ENCODE peak calls at places on chromosomes 1 and 21, in five cellular contexts. N is CD4-positive, alpha-beta memory T cell; F is tibial artery; A is lower lobe of right lung; P is body of pancreas. S is an unnamed sample.
A peak's percentile ranks its signal among the peaks of the same experiment; 100 is the strongest.

GRCh38 chr1:9651565-9652378 is at the start of gene PIK3CD:
- DNase-seq in N (no peak), F (no peak), P (no peak), A (peak; percentile 66), S (no peak)

GRCh38 chr1:29365906-29366670 is 129.8 kb downstream of the PTPRU start:
- DNase-seq in A (no peak), P (no peak), N (no peak), F (no peak), S (no peak)

GRCh38 chr1:118247593-118247992 is 62.6 kb upstream of the SPAG17 start:
- DNase-seq in A (no peak), F (no peak), P (peak; percentile 17), N (no peak), S (no peak)

GRCh38 chr1:91568261-91568660 is 67.6 kb downstream of the CDC7 start:
- DNase-seq in P (no peak), N (no peak), F (no peak), A (no peak), S (no peak)

GRCh38 chr1:52102336-52103013 is 39.4 kb upstream of the ZFYVE9 start:
- DNase-seq in P (no peak), N (no peak), F (no peak), A (no peak), S (no peak)

GRCh38 chr1:109671067-109671466 is 3.2 kb downstream of the GSTM2 start:
- DNase-seq in A (no peak), N (no peak), P (no peak), F (no peak), S (no peak)

GRCh38 chr1:162991444-162991843 is 77.7 kb upstream of the RGS4 start:
- DNase-seq in P (no peak), N (no peak), A (no peak), F (no peak), S (no peak)

GRCh38 chr1:206930210-206930798 is 8.6 kb upstream of the FCMR start:
- DNase-seq in P (no peak), A (peak; percentile 52), N (no peak), F (no peak), S (no peak)

GRCh38 chr1:41679531-41679930 is 195.0 kb upstream of the EDN2 start:
- DNase-seq in N (no peak), F (no peak), A (no peak), P (no peak), S (no peak)

GRCh38 chr1:175208773-175209492 is 16.4 kb upstream of the KIAA0040 start:
- DNase-seq in P (no peak), F (no peak), A (no peak), N (peak; percentile 80), S (no peak)

GRCh38 chr1:151266315-151266714 is 11.8 kb downstream of the PSMD4 start:
- DNase-seq in P (no peak), A (no peak), N (no peak), F (no peak), S (no peak)

GRCh38 chr1:78370356-78370755 is 120.4 kb upstream of the PTGFR start:
- DNase-seq in A (no peak), N (no peak), P (no peak), F (no peak), S (no peak)

GRCh38 chr1:155324041-155324716 is 3.5 kb downstream of the RUSC1 start:
- DNase-seq in N (peak; percentile 84), F (peak; percentile 99), P (peak; percentile 95), A (peak; percentile 98), S (peak; percentile 97)

GRCh38 chr1:9267827-9268581 is 24.7 kb upstream of the SPSB1 start:
- DNase-seq in F (no peak), N (no peak), A (no peak), P (no peak), S (no peak)

GRCh38 chr1:12157366-12158231 is 9.2 kb upstream of the TNFRSF1B start:
- DNase-seq in N (no peak), A (no peak), P (no peak), F (no peak), S (no peak)

GRCh38 chr1:45488978-45489377 is 2.0 kb downstream of the TESK2 start:
- DNase-seq in N (no peak), F (no peak), A (no peak), P (no peak), S (no peak)

GRCh38 chr1:228781161-228781771 is 46.0 kb downstream of the RHOU start:
- DNase-seq in F (no peak), A (peak; percentile 57), P (no peak), N (no peak), S (peak; percentile 85)

GRCh38 chr1:228345201-228345930 is 61.3 kb downstream of the TRIM11 start:
- DNase-seq in F (peak; percentile 64), A (peak; percentile 28), N (no peak), P (peak; percentile 3), S (no peak)

GRCh38 chr1:26083246-26083645 is 15.8 kb upstream of the TRIM63 start:
- DNase-seq in F (no peak), P (no peak), N (no peak), A (no peak), S (no peak)

GRCh38 chr1:183416850-183417690 is 1.1 kb downstream of the NMNAT2 start:
- DNase-seq in F (peak; percentile 73), P (peak; percentile 68), A (peak; percentile 70), N (peak; percentile 27), S (peak; percentile 87)

GRCh38 chr1:40232444-40232843 is 15.3 kb upstream of the TMCO2 start:
- DNase-seq in P (no peak), A (no peak), F (no peak), N (peak; percentile 34), S (peak; percentile 10)

GRCh38 chr1:28144203-28145135 is 32.0 kb downstream of the PTAFR start:
- DNase-seq in A (no peak), P (no peak), N (no peak), F (no peak), S (peak; percentile 10)

GRCh38 chr1:171985639-171986038 is 144.3 kb downstream of the DNM3 start:
- DNase-seq in P (no peak), N (no peak), A (no peak), F (no peak), S (peak; percentile 18)

GRCh38 chr1:166174108-166174507 is 7.3 kb upstream of the FAM78B start:
- DNase-seq in F (no peak), A (no peak), N (no peak), P (peak; percentile 26), S (peak; percentile 90)

GRCh38 chr1:68173283-68174172 is 58.8 kb downstream of the WLS start:
- DNase-seq in P (no peak), N (no peak), A (no peak), F (no peak), S (no peak)

GRCh38 chr21:33402011-33402979 is 918 bp upstream of the IFNGR2 start:
- DNase-seq in N (no peak), F (peak; percentile 90), P (peak; percentile 48), A (peak; percentile 82), S (no peak)

GRCh38 chr21:35189077-35189863 is 140.2 kb upstream of the RUNX1 start:
- DNase-seq in F (no peak), N (no peak), P (peak; percentile 7), A (no peak), S (no peak)

GRCh38 chr1:185027252-185027882 is 18.0 kb upstream of the RNF2 start:
- DNase-seq in N (no peak), A (no peak), P (no peak), F (no peak), S (no peak)

GRCh38 chr21:37079211-37079824 is 6.3 kb downstream of the TTC3 start:
- DNase-seq in N (peak; percentile 25), P (no peak), A (no peak), F (no peak), S (no peak)

GRCh38 chr1:25916460-25916859 is 10.2 kb upstream of the STMN1 start:
- DNase-seq in N (no peak), P (no peak), A (no peak), F (no peak), S (no peak)

GRCh38 chr1:206503591-206504362 is 3.6 kb upstream of the RASSF5 start:
- DNase-seq in A (peak; percentile 78), F (peak; percentile 83), N (no peak), P (peak; percentile 28), S (no peak)

GRCh38 chr1:197553281-197553680 is 222.0 kb downstream of the DENND1B start:
- DNase-seq in A (no peak), P (no peak), F (no peak), N (no peak), S (no peak)

GRCh38 chr1:216464489-216464888 is 41.2 kb upstream of the USH2A start:
- DNase-seq in P (no peak), F (no peak), N (no peak), A (no peak), S (no peak)

GRCh38 chr1:52263153-52263910 is 102.7 kb downstream of the CC2D1B start:
- DNase-seq in P (no peak), N (no peak), F (no peak), A (no peak), S (no peak)

GRCh38 chr21:20641251-20641650 is 357.0 kb upstream of the NCAM2 start:
- DNase-seq in F (no peak), P (no peak), N (no peak), A (no peak), S (no peak)

GRCh38 chr1:179951383-179952144 is 3.0 kb upstream of the CEP350 start:
- DNase-seq in N (no peak), A (no peak), P (no peak), F (no peak), S (no peak)
- H3K36me3 ChIP-seq in N (no peaks in the 10 kb centered on the region), A (no peaks in the 10 kb centered on the region), P (no peaks in the 10 kb centered on the region), F (no peaks in the 10 kb centered on the region), S (no peaks in the 10 kb centered on the region)

GRCh38 chr1:147246910-147247655 is 4.6 kb downstream of the CHD1L start:
- DNase-seq in P (no peak), A (no peak), N (no peak), F (no peak), S (no peak)

GRCh38 chr1:147246044-147246690 is 3.7 kb downstream of the CHD1L start:
- DNase-seq in A (no peak), P (no peak), N (no peak), F (no peak), S (no peak)

GRCh38 chr1:147243228-147243685 is 773 bp downstream of the CHD1L start:
- DNase-seq in P (peak; percentile 49), A (peak; percentile 60), N (no peak), F (no peak), S (peak; percentile 45)

GRCh38 chr1:147245586-147246021 is 3.1 kb downstream of the CHD1L start:
- DNase-seq in P (no peak), A (no peak), N (no peak), F (no peak), S (no peak)

DNA sequence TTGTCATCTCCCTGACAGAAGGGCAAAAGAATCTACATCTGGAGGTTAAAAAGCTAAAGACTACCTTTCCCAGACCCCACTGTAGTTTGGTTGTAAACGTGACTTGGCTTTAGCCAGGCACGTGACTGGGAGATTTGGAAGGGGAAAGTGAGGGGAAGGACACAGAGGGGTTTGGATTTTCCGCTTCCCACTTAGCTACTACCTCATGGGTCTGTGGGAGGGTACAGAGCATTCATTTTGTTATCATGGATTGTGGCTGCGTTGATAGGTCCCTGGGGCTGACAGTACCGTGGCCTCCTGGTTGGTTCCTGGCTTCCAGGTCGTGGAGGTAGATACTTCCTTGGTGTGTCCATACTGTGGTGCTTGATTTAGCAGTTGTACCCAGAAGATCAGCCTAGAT is 2.6 kb downstream of the CHD1L start:
- DNase-seq in P (no peak), A (no peak), F (no peak), N (no peak), S (no peak)
- H3K4me3 ChIP-seq in P (no peak overlapping the region), A (no peak overlapping the region), F (no peak overlapping the region), N (no peak overlapping the region), S (no peak overlapping the region)

GRCh38 chr1:159188375-159188788 is 16.3 kb upstream of the ACKR1 start:
- DNase-seq in P (peak; percentile 71), N (no peak), F (peak; percentile 71), A (peak; percentile 75), S (no peak)
- H3K4me1 ChIP-seq in P (peaks cover 7% of the 10 kb centered on the region), N (no peaks in the 10 kb centered on the region), F (no peaks in the 10 kb centered on the region), A (no peaks in the 10 kb centered on the region), S (no peaks in the 10 kb centered on the region)

GRCh38 chr1:75745276-75745675 is 20.8 kb downstream of the ACADM start:
- DNase-seq in F (no peak), A (no peak), P (no peak), N (no peak), S (no peak)
- H3K36me3 ChIP-seq in F (peaks cover 54% of the 10 kb centered on the region), A (peaks cover 71% of the 10 kb centered on the region), P (no peaks in the 10 kb centered on the region), N (peaks cover 26% of the 10 kb centered on the region), S (no peaks in the 10 kb centered on the region)

S was measured in BE2C.